ENCODE peak calls at places on chromosome 15, in seven cellular contexts. One of them, this sample, is unnamed.

GRCh38 chr15:56739964-56740640 is 6.8 kb upstream of the ZNF280D start:
- DNase-seq in stromal cell of bone marrow: no peak
- DNase-seq in stimulated activated CD4-positive, alpha-beta T cell treated with anti-CD3 and anti-CD28 coated beads, Interleukin-1b, Interleukin-23, amount 100 ng/mL, for 48 hours: no peak
- DNase-seq in PC-9: no peak
- DNase-seq in fibroblast of mammary gland: peak; percentile 40
- DNase-seq in MV-4-11: peak; percentile 49
- DNase-seq in psoas muscle: no peak
- DNase-seq in this sample: no peak

GRCh38 chr15:41936649-41937567 is 35.4 kb downstream of the EHD4 start:
- DNase-seq in stimulated activated CD4-positive, alpha-beta T cell treated with anti-CD3 and anti-CD28 coated beads, Interleukin-1b, Interleukin-23, amount 100 ng/mL, for 48 hours: peak; percentile 87
- DNase-seq in stromal cell of bone marrow: no peak
- DNase-seq in fibroblast of mammary gland: no peak
- DNase-seq in MV-4-11: peak; percentile 18
- DNase-seq in psoas muscle: peak; percentile 65
- DNase-seq in PC-9: no peak
- DNase-seq in this sample: peak; percentile 76

GRCh38 chr15:66369773-66370651 is 13.5 kb upstream of the TIPIN start:
- DNase-seq in psoas muscle: no peak
- DNase-seq in MV-4-11: peak; percentile 62
- DNase-seq in fibroblast of mammary gland: no peak
- DNase-seq in PC-9: peak; percentile 42
- DNase-seq in stimulated activated CD4-positive, alpha-beta T cell treated with anti-CD3 and anti-CD28 coated beads, Interleukin-1b, Interleukin-23, amount 100 ng/mL, for 48 hours: peak; percentile 29
- DNase-seq in stromal cell of bone marrow: no peak
- DNase-seq in this sample: peak; percentile 62

GRCh38 chr15:77944002-77944867 is 133.3 kb downstream of the TBC1D2B start:
- DNase-seq in stimulated activated CD4-positive, alpha-beta T cell treated with anti-CD3 and anti-CD28 coated beads, Interleukin-1b, Interleukin-23, amount 100 ng/mL, for 48 hours: peak; percentile 49
- DNase-seq in stromal cell of bone marrow: peak; percentile 77
- DNase-seq in PC-9: peak; percentile 45
- DNase-seq in MV-4-11: peak; percentile 76
- DNase-seq in psoas muscle: peak; percentile 93
- DNase-seq in fibroblast of mammary gland: peak; percentile 79
- DNase-seq in this sample: peak; percentile 77

GRCh38 chr15:40845036-40845435 is 1.2 kb downstream of the SPINT1 start:
- DNase-seq in MV-4-11: peak; percentile 61
- DNase-seq in psoas muscle: no peak
- DNase-seq in stimulated activated CD4-positive, alpha-beta T cell treated with anti-CD3 and anti-CD28 coated beads, Interleukin-1b, Interleukin-23, amount 100 ng/mL, for 48 hours: no peak
- DNase-seq in fibroblast of mammary gland: no peak
- DNase-seq in stromal cell of bone marrow: no peak
- DNase-seq in PC-9: no peak
- DNase-seq in this sample: no peak

GRCh38 chr15:70715840-70716510 is 47.4 kb downstream of the UACA start:
- DNase-seq in PC-9: peak; percentile 38
- DNase-seq in MV-4-11: no peak
- DNase-seq in stromal cell of bone marrow: no peak
- DNase-seq in fibroblast of mammary gland: no peak
- DNase-seq in psoas muscle: no peak
- DNase-seq in stimulated activated CD4-positive, alpha-beta T cell treated with anti-CD3 and anti-CD28 coated beads, Interleukin-1b, Interleukin-23, amount 100 ng/mL, for 48 hours: no peak
- DNase-seq in this sample: no peak

GRCh38 chr15:40279437-40280141 is 3.3 kb downstream of the ANKRD63 start:
- DNase-seq in fibroblast of mammary gland: peak; percentile 34
- DNase-seq in psoas muscle: peak; percentile 88
- DNase-seq in stimulated activated CD4-positive, alpha-beta T cell treated with anti-CD3 and anti-CD28 coated beads, Interleukin-1b, Interleukin-23, amount 100 ng/mL, for 48 hours: peak; percentile 56
- DNase-seq in stromal cell of bone marrow: no peak
- DNase-seq in PC-9: peak; percentile 42
- DNase-seq in MV-4-11: peak; percentile 5
- DNase-seq in this sample: peak; percentile 55

GRCh38 chr15:27249046-27249722 is 278.2 kb downstream of the GABRG3 start:
- DNase-seq in PC-9: no peak
- DNase-seq in stimulated activated CD4-positive, alpha-beta T cell treated with anti-CD3 and anti-CD28 coated beads, Interleukin-1b, Interleukin-23, amount 100 ng/mL, for 48 hours: no peak
- DNase-seq in MV-4-11: no peak
- DNase-seq in psoas muscle: no peak
- DNase-seq in stromal cell of bone marrow: no peak
- DNase-seq in fibroblast of mammary gland: no peak
- DNase-seq in this sample: no peak

GRCh38 chr15:92128788-92129187 is 264.9 kb upstream of the ST8SIA2 start:
- DNase-seq in stromal cell of bone marrow: no peak
- DNase-seq in stimulated activated CD4-positive, alpha-beta T cell treated with anti-CD3 and anti-CD28 coated beads, Interleukin-1b, Interleukin-23, amount 100 ng/mL, for 48 hours: no peak
- DNase-seq in MV-4-11: no peak
- DNase-seq in PC-9: no peak
- DNase-seq in fibroblast of mammary gland: no peak
- DNase-seq in psoas muscle: no peak
- DNase-seq in this sample: no peak